ENCODE peak calls at places on chromosomes 11 and 22, in five cellular contexts. R is MM.1S, C is upper lobe of left lung, L is body of pancreas, J is cardiac muscle cell. Q is an unnamed sample. For H3K4me1 and H3K27me3, the result is how much of the 10 kb centered on the place peaks cover.

GRCh38 chr11:117179048-117179999 is 781 bp downstream of the SIDT2 start:
- DNase-seq in R (peak), C (peak), L (no peak), J (peak), Q (peak)

GRCh38 chr22:23677701-23677995 is 13.2 kb upstream of the RGL4 start:
- DNase-seq in R (no peak), C (no peak), L (no peak), J (no peak), Q (peak)

GRCh38 chr11:100769165-100769564 is 82.1 kb downstream of the ARHGAP42 start:
- DNase-seq in R (no peak), C (no peak), L (no peak), J (no peak), Q (no peak)

GRCh38 chr11:61138940-61139339 is 22.3 kb downstream of the VPS37C start:
- DNase-seq in R (no peak), C (no peak), L (no peak), J (peak), Q (no peak)

GRCh38 chr22:25172153-25172552 is 27.5 kb upstream of the CRYBB3 start:
- DNase-seq in R (no peak), C (peak), L (peak), J (peak), Q (no peak)

GRCh38 chr11:47606731-47607130 is 12.5 kb upstream of the C1QTNF4 start:
- DNase-seq in R (no peak), C (no peak), L (no peak), J (peak), Q (no peak)

GRCh38 chr11:27653990-27654758 is 46.1 kb downstream of the BDNF start:
- DNase-seq in R (no peak), C (no peak), L (no peak), J (no peak), Q (no peak)

GRCh38 chr22:24357547-24357946 is 69.9 kb upstream of the ADORA2A start:
- DNase-seq in R (no peak), C (no peak), L (no peak), J (no peak), Q (no peak)

GRCh38 chr22:19797631-19798319 is 37.2 kb downstream of the TBX1 start:
- DNase-seq in R (no peak), C (no peak), L (no peak), J (no peak), Q (no peak)

GRCh38 chr11:86072211-86072610 is 3.3 kb upstream of the PICALM start:
- DNase-seq in R (no peak), C (no peak), L (no peak), J (no peak), Q (no peak)

GRCh38 chr11:68214173-68215086 is 1.3 kb upstream of the KMT5B start:
- DNase-seq in R (no peak), C (peak), L (peak), J (no peak), Q (peak)

GRCh38 chr11:44623716-44624491 is 58.4 kb downstream of the CD82 start:
- DNase-seq in R (no peak), C (peak), L (no peak), J (peak), Q (no peak)

GRCh38 chr22:45157907-45158306 is 5.8 kb upstream of the NUP50 start:
- DNase-seq in R (no peak), C (no peak), L (no peak), J (no peak), Q (peak)

GRCh38 chr11:115672999-115673411 is 168.8 kb upstream of the CADM1 start:
- DNase-seq in R (no peak), C (peak), L (peak), J (peak), Q (no peak)

GRCh38 chr11:59151761-59152160 is 9.1 kb downstream of the FAM111A start:
- DNase-seq in R (peak), C (no peak), L (no peak), J (no peak), Q (no peak)

GRCh38 chr11:131759140-131759539 is 388.7 kb downstream of the NTM start:
- DNase-seq in R (no peak), C (no peak), L (no peak), J (no peak), Q (no peak)

GRCh38 chr22:38924197-38924952 is 33.0 kb upstream of the APOBEC3A start:
- DNase-seq in R (no peak), C (peak), L (peak), J (peak), Q (peak)

GRCh38 chr22:28316014-28316413 is 363.6 kb downstream of the TTC28 start:
- DNase-seq in R (no peak), C (no peak), L (peak), J (no peak), Q (peak)

GRCh38 chr22:43777204-43777671 is 34.9 kb downstream of the EFCAB6 start:
- DNase-seq in R (no peak), C (no peak), L (no peak), J (peak), Q (no peak)

GRCh38 chr11:126415128-126415527 is 59.6 kb downstream of the ST3GAL4 start:
- DNase-seq in R (no peak), C (peak), L (peak), J (peak), Q (no peak)

GRCh38 chr11:79321282-79321681 is 119.5 kb downstream of the TENM4 start:
- DNase-seq in R (no peak), C (no peak), L (no peak), J (no peak), Q (no peak)

GRCh38 chr22:47010211-47010610 is 247.8 kb downstream of the TBC1D22A start:
- DNase-seq in R (no peak), C (no peak), L (no peak), J (no peak), Q (peak)

GRCh38 chr11:37616291-37616690 is 1018.3 kb upstream of the RAG2 start:
- DNase-seq in R (no peak), C (no peak), L (no peak), J (no peak), Q (no peak)

GRCh38 chr22:19109198-19110063 is 12.8 kb downstream of the DGCR2 start:
- DNase-seq in R (peak), C (peak), L (peak), J (peak), Q (no peak)

GRCh38 chr11:29328961-29329441 is 687.8 kb downstream of the KCNA4 start:
- DNase-seq in R (peak), C (no peak), L (no peak), J (peak), Q (no peak)

GRCh38 chr22:31343235-31344191 is 2.6 kb downstream of the PATZ1 start:
- DNase-seq in R (no peak), C (peak), L (peak), J (peak), Q (peak)

GRCh38 chr11:88886796-88887195 is 179.0 kb downstream of the GRM5 start:
- DNase-seq in R (peak), C (no peak), L (no peak), J (peak), Q (peak)

GRCh38 chr11:31825453-31826391 is 14.6 kb upstream of the PAX6 start:
- DNase-seq in R (no peak), C (no peak), L (no peak), J (no peak), Q (no peak)

GRCh38 chr11:31822604-31823371 is 11.7 kb upstream of the PAX6 start:
- DNase-seq in R (no peak), C (no peak), L (no peak), J (no peak), Q (no peak)

GRCh38 chr11:31823372-31824371 is 12.6 kb upstream of the PAX6 start:
- DNase-seq in R (no peak), C (no peak), L (no peak), J (no peak), Q (no peak)

GRCh38 chr11:31826530-31827438 is 15.7 kb upstream of the PAX6 start:
- DNase-seq in R (no peak), C (no peak), L (no peak), J (no peak), Q (no peak)

DNA sequence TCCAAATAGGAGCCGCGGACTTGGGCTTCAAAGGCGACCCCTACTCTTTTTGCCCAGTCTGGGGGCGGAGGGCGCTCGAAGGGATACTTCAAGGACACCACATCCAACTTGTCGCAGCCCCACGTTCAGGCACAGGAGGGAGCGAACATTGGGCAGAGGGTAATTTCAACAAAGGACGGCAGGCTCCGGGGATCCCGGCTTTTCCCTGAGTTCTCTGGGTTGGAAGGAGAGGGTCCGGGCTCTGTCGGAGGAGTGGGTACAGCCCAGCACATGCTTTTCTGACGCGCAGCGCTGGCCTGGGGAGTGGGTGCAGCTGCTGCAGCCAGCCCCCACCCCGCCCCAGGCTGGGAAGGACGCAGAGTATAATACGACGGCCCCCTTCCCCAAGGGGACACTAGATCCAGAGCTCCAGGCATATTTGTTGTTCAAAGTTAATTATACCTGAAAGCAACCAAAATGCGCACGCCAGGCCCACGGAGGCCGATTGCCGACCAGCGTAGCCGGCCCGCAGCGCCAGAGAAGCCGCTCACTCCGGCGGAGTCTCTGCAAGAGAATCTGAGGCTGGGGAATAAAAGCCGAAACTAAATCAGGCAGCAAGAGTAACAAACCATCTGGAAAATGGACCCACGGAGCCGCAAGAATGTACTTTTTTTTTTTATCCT is 13.8 kb upstream of the PAX6 start:
- DNase-seq in R (no peak), C (no peak), L (no peak), J (no peak), Q (no peak)
- H3K4me1 ChIP-seq in R (under half), C (under half), L (under half), J (under half), Q (under half)

DNA sequence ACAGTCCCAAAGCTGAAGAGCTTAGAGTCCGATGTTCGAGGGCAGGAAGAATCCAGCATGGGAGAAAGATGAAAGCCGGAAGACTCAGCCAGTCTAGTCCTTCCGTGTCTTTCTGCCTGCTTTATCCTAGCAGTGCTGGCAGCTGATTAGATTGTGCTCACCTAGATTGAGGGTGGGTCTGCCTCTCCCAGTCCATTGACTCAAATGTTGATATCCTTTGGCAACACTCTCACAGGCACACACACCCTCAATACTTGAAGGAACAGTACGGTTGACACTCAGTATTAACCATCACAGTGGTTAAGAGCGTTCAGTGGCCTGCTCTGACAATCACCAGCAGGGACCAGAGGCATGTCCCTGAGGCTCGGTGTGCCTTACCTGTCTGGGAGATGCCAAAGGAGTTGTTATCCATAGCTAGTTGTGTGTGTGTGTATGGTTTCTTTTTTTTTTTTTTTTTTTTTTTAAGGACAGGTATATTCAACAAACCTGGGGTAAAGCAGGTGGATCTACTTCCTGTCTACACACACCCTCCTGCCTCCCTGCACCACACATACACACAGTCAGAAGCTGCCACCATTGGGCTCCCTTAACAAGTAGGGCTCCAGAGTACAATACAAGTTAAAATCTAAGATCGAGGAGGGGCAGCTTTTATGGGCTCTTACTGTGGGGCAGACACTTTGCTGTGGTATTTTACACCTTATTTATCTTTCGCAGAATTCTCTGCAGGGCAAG is 135.3 kb downstream of the CSNK2A3 start:
- DNase-seq in R (no peak), C (no peak), L (no peak), J (no peak), Q (no peak)
- H3K27me3 ChIP-seq in R (under half), C (under half), L (under half), J (under half), Q (under half)

DNA sequence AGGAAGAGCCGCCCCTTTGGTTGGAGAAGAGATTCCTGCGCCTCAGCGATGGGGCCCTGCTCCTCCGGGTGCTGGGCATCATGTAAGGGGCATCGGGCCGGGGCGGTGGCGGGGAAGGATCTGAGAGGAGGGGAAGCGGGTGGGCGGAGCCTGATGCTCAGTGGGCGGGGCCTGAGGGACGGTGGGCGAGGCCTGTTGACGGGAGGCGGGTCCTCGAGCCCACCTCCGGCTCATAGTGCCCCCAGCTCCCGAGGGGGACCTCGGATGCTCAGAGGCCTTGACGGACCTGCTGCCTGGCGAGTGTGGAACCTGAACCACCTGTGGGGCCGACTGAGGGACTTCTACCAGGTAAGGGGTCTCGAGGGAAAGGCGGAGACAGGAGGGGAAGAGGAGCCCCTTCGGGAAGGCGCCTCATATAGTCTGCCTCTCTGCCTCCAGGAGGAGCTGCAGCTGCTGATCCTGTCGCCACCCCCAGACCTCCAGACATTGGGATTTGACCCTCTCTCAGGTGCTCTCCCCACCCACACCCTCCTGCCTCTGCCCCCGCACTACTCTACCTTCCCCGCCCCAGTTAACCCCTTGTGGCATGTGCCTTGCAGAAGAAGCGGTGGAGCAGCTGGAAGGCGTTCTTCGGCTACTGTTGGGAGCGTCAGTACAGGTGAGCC is 799 bp downstream of the CCDC88B start:
- DNase-seq in R (peak), C (peak), L (no peak), J (no peak), Q (no peak)
- TF ChIP-seq CTCF in R (no peak), C (no peak), L (no peak), J (no peak), Q (no peak)

GRCh38 chr11:10657308-10658271 is 36.0 kb downstream of the IRAG1 start:
- DNase-seq in R (peak), C (no peak), L (no peak), J (peak), Q (peak)
- H3K4me1 ChIP-seq in R (half or more), C (half or more), L (under half), J (under half), Q (half or more)

DNA sequence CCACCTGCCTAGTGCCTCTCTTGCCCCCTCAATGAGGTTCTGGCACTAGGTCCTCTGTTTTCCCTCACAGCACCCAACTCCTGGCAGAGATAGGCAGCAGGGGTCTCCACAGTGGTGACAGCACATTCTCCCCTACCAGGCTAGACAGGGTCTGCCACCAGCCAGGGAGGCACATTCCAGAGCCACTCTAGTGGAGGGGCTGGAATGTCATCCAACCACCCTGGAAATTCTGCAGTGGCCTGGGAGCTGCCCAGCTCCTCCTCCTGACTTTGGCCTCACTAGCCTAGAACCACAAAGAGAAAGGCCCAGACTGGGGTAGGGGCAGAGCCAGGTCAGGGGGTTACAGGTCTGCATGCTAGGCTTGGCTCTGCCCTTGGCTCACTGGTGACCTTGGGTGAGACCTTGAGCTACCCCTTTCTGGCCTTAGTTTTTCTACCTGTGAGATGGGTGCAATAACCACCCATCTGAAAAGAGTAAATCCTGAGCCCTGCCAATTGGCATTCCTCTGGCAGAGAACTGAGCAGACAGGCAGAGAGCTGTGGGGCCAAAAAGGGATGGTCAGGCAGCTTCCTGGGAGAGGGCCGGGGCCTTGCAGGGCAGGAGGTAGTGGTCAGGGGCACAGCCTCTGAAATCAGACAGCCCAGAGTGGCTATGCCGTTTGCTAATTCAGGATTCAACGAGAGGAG is 7.1 kb downstream of the P2RY2 start:
- DNase-seq in R (no peak), C (peak), L (no peak), J (no peak), Q (peak)
- H3K27me3 ChIP-seq in R (under half), C (under half), L (under half), J (under half), Q (under half)

GRCh38 chr11:843086-843704 is 543 bp downstream of the TSPAN4 start:
- DNase-seq in R (no peak), C (no peak), L (no peak), J (no peak), Q (no peak)
- TF ChIP-seq CTCF in R (peak), C (no peak), L (no peak), J (no peak), Q (no peak)

GRCh38 chr11:82898242-82898641 is 2.0 kb downstream of the PRCP start:
- DNase-seq in R (no peak), C (no peak), L (no peak), J (no peak), Q (no peak)
- H3K4me1 ChIP-seq in R (under half), C (under half), L (under half), J (under half), Q (under half)

DNA sequence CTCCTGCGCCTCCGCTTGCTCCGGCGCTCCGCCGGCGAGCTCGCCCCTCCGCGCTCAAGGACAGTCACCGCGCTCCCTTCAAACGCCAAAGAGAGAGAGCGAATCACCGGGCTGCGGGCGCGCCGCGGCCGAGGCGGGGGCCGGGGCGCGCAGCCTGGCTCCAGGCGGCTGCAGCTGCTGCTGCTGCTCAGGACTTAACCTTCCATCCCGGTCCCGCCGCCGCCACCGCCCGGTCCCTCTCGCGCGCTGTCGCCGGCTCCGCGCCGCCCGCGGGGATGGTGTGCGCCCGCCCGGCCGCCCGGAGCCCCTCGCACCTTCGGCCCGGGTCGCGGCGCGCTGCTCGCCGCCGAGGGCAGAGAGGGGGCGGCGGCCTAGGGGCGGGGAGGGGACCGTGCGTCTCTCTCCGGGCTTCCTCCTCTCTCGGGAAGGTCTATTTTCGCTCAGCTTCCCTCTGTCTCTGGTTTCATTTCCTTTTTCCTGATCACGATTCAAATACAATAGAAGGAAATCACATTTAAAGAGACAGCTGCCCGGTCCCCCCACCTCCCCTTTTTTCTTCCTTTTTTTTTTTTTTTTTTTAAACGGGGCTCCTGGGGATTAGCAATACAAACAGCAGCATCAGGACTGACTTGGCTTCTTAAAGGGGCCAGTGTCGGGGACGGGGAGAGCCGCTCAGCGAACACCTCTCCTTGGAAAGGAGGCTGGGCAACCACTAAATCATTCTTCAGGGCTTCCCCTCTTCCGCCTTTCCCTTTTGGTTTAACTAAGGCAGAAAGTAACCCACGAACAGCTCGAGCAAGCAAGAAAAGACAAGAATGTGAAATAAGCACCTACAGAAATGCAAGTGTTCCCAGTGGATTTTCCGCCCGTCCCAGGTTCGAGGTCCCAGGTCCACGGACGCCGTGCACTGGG is 22.1 kb downstream of the LMO2 start:
- DNase-seq in R (peak), C (peak), L (peak), J (peak), Q (no peak)
- H3K27me3 ChIP-seq in R (half or more), C (under half), L (under half), J (half or more), Q (under half)

GRCh38 chr11:75611823-75612222 is 49.8 kb downstream of the SERPINH1 start:
- DNase-seq in R (no peak), C (no peak), L (no peak), J (no peak), Q (no peak)

DNA sequence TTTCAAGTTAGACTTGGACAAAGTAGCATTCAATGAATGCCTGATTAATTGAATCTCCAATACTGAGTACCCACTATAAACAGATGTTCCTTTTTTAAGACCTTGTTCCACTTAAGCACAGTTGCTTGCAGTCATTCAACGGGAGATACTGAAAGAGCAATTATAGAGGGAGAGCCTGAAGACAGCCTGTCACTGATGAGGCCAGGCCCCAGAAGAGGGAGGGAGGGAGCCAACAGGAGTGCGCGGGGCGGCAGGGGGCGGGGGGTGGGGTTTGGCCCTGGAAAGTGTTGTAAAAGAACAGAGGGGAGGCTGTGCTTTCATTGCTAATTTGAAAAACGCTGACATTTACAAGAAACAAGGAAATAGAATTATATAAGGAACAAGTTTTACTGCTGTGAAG is 53.1 kb downstream of the MAP6 start:
- DNase-seq in R (no peak), C (no peak), L (no peak), J (no peak), Q (no peak)
- TF ChIP-seq CTCF in R (no peak), C (no peak), L (no peak), J (no peak), Q (no peak)

Q was measured in Caco-2.